ENCODE peak calls at places on chromosomes 16 and 17, in five cellular contexts. E is Kasumi-1, C is body of pancreas, F is NCI-H82, S is kidney glomerular epithelial cell. X is an unnamed sample.

GRCh38 chr17:45784583-45785372 is 658 bp downstream of the CRHR1 start:
- DNase-seq in F (peak; percentile 68), S (no peak), C (peak; percentile 25), E (peak; percentile 40), X (no peak)

GRCh38 chr17:42519546-42520444 is 16.2 kb upstream of the NAGLU start:
- DNase-seq in E (no peak), C (peak; percentile 81), S (peak; percentile 99), F (no peak), X (peak; percentile 97)

GRCh38 chr16:24378999-24379398 is 122.9 kb downstream of the CACNG3 start:
- DNase-seq in S (no peak), C (no peak), E (no peak), F (no peak), X (no peak)

GRCh38 chr16:79564594-79565210 is 35.8 kb downstream of the MAF start:
- DNase-seq in F (no peak), E (no peak), C (no peak), S (no peak), X (no peak)

GRCh38 chr16:11052080-11052808 is 107.9 kb downstream of the CLEC16A start:
- DNase-seq in E (no peak), C (no peak), F (no peak), S (no peak), X (no peak)

GRCh38 chr16:17408955-17409441 is 61.8 kb downstream of the XYLT1 start:
- DNase-seq in F (no peak), S (no peak), E (no peak), C (no peak), X (no peak)

GRCh38 chr17:33664116-33664840 is 371.2 kb upstream of the ASIC2 start:
- DNase-seq in S (no peak), F (no peak), C (no peak), E (no peak), X (no peak)

GRCh38 chr16:81243927-81244326 is 5.4 kb downstream of the BCO1 start:
- DNase-seq in E (no peak), S (no peak), C (no peak), F (no peak), X (no peak)

GRCh38 chr17:74525781-74526288 is 5.4 kb downstream of the CD300LB start:
- DNase-seq in E (no peak), S (no peak), F (no peak), C (no peak), X (no peak)

GRCh38 chr16:72848759-72849664 is 198.9 kb downstream of the ZFHX3 start:
- DNase-seq in F (peak; percentile 4), S (peak; percentile 88), E (no peak), C (peak; percentile 90), X (peak; percentile 95)

GRCh38 chr17:48100591-48101011 is 677 bp downstream of the CBX1 start:
- DNase-seq in S (no peak), E (peak; percentile 69), C (peak; percentile 55), F (peak; percentile 83), X (peak; percentile 55)

GRCh38 chr17:73998246-73999220 is 204.9 kb upstream of the RPL38 start:
- DNase-seq in F (peak; percentile 87), E (peak; percentile 18), C (peak; percentile 64), S (peak; percentile 4), X (peak; percentile 7)

GRCh38 chr16:228917-229730 is at the start of gene LUC7L:
- DNase-seq in F (peak; percentile 95), C (peak; percentile 84), S (peak; percentile 73), E (peak; percentile 58), X (peak; percentile 87)

GRCh38 chr17:57881143-57881542 is 31.3 kb upstream of the MRPS23 start:
- DNase-seq in F (no peak), S (no peak), E (no peak), C (no peak), X (no peak)

GRCh38 chr17:47095268-47095667 is 93.8 kb downstream of the CDC27 start:
- DNase-seq in F (no peak), C (no peak), S (no peak), E (no peak), X (no peak)

GRCh38 chr17:15963670-15964110 is 18.8 kb downstream of the ADORA2B start:
- DNase-seq in C (no peak), E (no peak), S (no peak), F (no peak), X (no peak)

X was measured in adrenal gland.